ENCODE peak calls at places on chromosomes 1 and 21, in nine cellular contexts. U is naive thymus-derived CD8-positive, alpha-beta T cell; Y is activated naive CD8-positive, alpha-beta T cell treated with anti-CD3 and anti-CD28 coated beads, Interleukin-2, amount 50 U/mL, for 24 hours; D is SK-N-SH treated with all-trans-retinoic acid at 6 μM for 48 hours; N is central memory CD8-positive, alpha-beta T cell; B is HCT116; T is foreskin keratinocyte; Q is heart left ventricle; K is aorta. M is an unnamed sample.

GRCh38 chr1:17181785-17182464 is 23.0 kb upstream of the PADI1 start:
- ATAC-seq in U (peak), Q (no peak), B (no peak), T (no peak), N (no peak), K (no peak), D (no peak), Y (peak), M (peak)

GRCh38 chr1:176691251-176692228 is 228.6 kb downstream of the PAPPA2 start:
- ATAC-seq in Y (no peak), K (peak), Q (peak), B (peak), U (no peak), T (peak), D (peak), N (no peak), M (peak)

GRCh38 chr1:184643661-184644060 is 111.0 kb downstream of the EDEM3 start:
- ATAC-seq in N (no peak), K (no peak), Q (no peak), D (no peak), Y (no peak), U (no peak), B (no peak), T (no peak), M (no peak)

GRCh38 chr1:225700164-225700740 is 47.3 kb upstream of the ENAH start:
- ATAC-seq in Q (no peak), T (peak), K (peak), D (peak), B (peak), Y (no peak), U (no peak), N (no peak), M (no peak)

GRCh38 chr1:12170263-12170671 is 3.5 kb downstream of the TNFRSF1B start:
- ATAC-seq in U (no peak), N (no peak), D (no peak), T (no peak), Q (peak), K (peak), Y (no peak), B (no peak), M (no peak)

GRCh38 chr1:53726009-53726600 is 12.9 kb downstream of the GLIS1 start:
- ATAC-seq in B (no peak), D (no peak), Y (no peak), Q (no peak), T (no peak), N (no peak), U (no peak), K (no peak), M (no peak)

GRCh38 chr1:97170296-97170695 is 448.7 kb downstream of the PTBP2 start:
- ATAC-seq in Y (no peak), D (no peak), U (no peak), T (no peak), Q (no peak), N (no peak), B (no peak), K (no peak), M (no peak)

GRCh38 chr21:25370311-25370744 is 237.0 kb downstream of the MRPL39 start:
- ATAC-seq in U (no peak), N (no peak), D (peak), K (no peak), Y (peak), T (peak), Q (no peak), B (no peak), M (peak)

GRCh38 chr1:180617769-180618168 is 14.1 kb upstream of the XPR1 start:
- ATAC-seq in U (no peak), Y (no peak), T (no peak), Q (no peak), K (no peak), B (no peak), N (no peak), D (no peak), M (no peak)

GRCh38 chr1:228517655-228518054 is 30.5 kb downstream of the RNF187 start:
- ATAC-seq in K (no peak), T (no peak), N (no peak), B (no peak), Y (no peak), Q (no peak), D (no peak), U (no peak), M (no peak)

GRCh38 chr1:201877877-201878339 is 10.8 kb upstream of the SHISA4 start:
- ATAC-seq in N (no peak), U (peak), B (peak), D (peak), K (peak), T (peak), Y (no peak), Q (peak), M (peak)

GRCh38 chr1:26695417-26696190 is at the start of gene ARID1A:
- ATAC-seq in T (peak), D (peak), K (peak), B (peak), Y (peak), Q (peak), N (peak), U (peak), M (peak)

M was measured in activated T-helper 17 cell treated with anti-CD3 and anti-CD28 coated beads, Interleukin-2, amount 50 U/mL, for 72 hours.